ENCODE peak calls at places on chromosomes 7 and 10, in four cellular contexts. Q is bronchial epithelial cell; V is cardiac fibroblast; J is CD8-positive, alpha-beta memory T cell. E is an unnamed sample.

GRCh38 chr10:28991326-28991725 is 297.5 kb upstream of the LYZL1 start:
- DNase-seq in Q (peak), V (peak), J (no peak), E (no peak)

GRCh38 chr10:11147723-11148122 is 130.1 kb downstream of the CELF2 start:
- DNase-seq in Q (no peak), V (no peak), J (no peak), E (no peak)

GRCh38 chr10:91345716-91346115 is 64.4 kb upstream of the HECTD2 start:
- DNase-seq in Q (peak), V (peak), J (no peak), E (no peak)

GRCh38 chr7:94710256-94710655 is 54.3 kb upstream of the SGCE start:
- DNase-seq in Q (no peak), V (peak), J (no peak), E (no peak)

GRCh38 chr10:27482984-27483956 is 20.8 kb upstream of the RAB18 start:
- DNase-seq in Q (peak), V (peak), J (no peak), E (no peak)

GRCh38 chr10:89853796-89854195 is 152.4 kb downstream of the KIF20B start:
- DNase-seq in Q (no peak), V (no peak), J (no peak), E (no peak)

GRCh38 chr10:71832967-71833366 is 18.1 kb downstream of the PSAP start:
- DNase-seq in Q (no peak), V (no peak), J (no peak), E (no peak)

GRCh38 chr7:821688-822087 is 10.6 kb upstream of the SUN1 start:
- DNase-seq in Q (no peak), V (no peak), J (no peak), E (no peak)

GRCh38 chr7:100642534-100642907 is 1.2 kb upstream of the TFR2 start:
- DNase-seq in Q (no peak), V (no peak), J (no peak), E (no peak)

GRCh38 chr10:42632557-42632956 is 5.8 kb downstream of the ZNF33B start:
- DNase-seq in Q (no peak), V (no peak), J (no peak), E (no peak)

GRCh38 chr7:2863461-2864066 is 19.5 kb upstream of the GNA12 start:
- DNase-seq in Q (peak), V (peak), J (peak), E (peak)

GRCh38 chr7:7212612-7213011 is 30.3 kb downstream of the C1GALT1 start:
- DNase-seq in Q (no peak), V (peak), J (no peak), E (no peak)

GRCh38 chr10:45377321-45377720 is 3.3 kb downstream of the ALOX5 start:
- DNase-seq in Q (no peak), V (no peak), J (no peak), E (no peak)
- H3K4me3 ChIP-seq in Q (no peak), V (no peak), J (no peak), E (no peak)

GRCh38 chr7:151426486-151426905 is 13.4 kb downstream of the CRYGN start:
- DNase-seq in Q (no peak), V (peak), J (no peak), E (peak)
- H3K4me3 ChIP-seq in Q (no peak), V (no peak), J (no peak), E (no peak)

GRCh38 chr7:97006951-97007861 is 1.9 kb downstream of the DLX6 start:
- DNase-seq in Q (no peak), V (no peak), J (no peak), E (no peak)

GRCh38 chr7:97005764-97006145 is 402 bp downstream of the DLX6 start:
- DNase-seq in Q (no peak), V (peak), J (no peak), E (no peak)

GRCh38 chr7:97004237-97004930 is 969 bp upstream of the DLX6 start:
- DNase-seq in Q (no peak), V (no peak), J (no peak), E (no peak)

GRCh38 chr7:97004931-97005763 is at the start of gene DLX6:
- DNase-seq in Q (no peak), V (no peak), J (no peak), E (no peak)

GRCh38 chr7:97006146-97006950 is 995 bp downstream of the DLX6 start:
- DNase-seq in Q (no peak), V (no peak), J (no peak), E (no peak)
- H3K4me3 ChIP-seq in Q (no peak), V (peak), J (no peak), E (peak)

GRCh38 chr10:33074443-33074842 is 116.4 kb upstream of the ITGB1 start:
- DNase-seq in Q (no peak), V (no peak), J (no peak), E (no peak)
- H3K4me3 ChIP-seq in Q (no peak), V (no peak), J (no peak), E (no peak)

GRCh38 chr7:44325181-44325671 is at the start of gene CAMK2B:
- DNase-seq in Q (no peak), V (no peak), J (no peak), E (no peak)
- H3K4me3 ChIP-seq in Q (no peak), V (peak), J (no peak), E (no peak)

DNA sequence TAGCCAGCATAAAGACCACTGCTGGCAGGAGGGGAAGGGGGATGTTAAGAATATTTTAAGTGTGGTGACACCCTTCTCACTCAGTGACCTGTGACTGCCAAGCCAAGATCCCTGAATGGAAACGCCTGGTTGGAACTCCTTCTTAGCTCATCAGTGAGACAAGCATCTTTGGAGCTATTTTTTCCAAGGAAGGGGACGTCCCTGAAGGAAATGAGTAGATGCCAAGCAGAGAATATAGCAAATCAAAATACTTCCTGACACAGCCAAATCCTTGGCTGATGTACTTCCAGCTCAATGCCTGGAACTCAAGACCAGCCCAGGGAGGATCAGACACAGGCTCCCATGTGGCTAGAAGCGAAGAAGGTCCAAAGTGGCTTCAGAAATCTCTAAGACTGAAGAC is 82.2 kb downstream of the SORBS1 start:
- DNase-seq in Q (no peak), V (no peak), J (no peak), E (no peak)
- H3K4me3 ChIP-seq in Q (no peak), V (no peak), J (no peak), E (no peak)

GRCh38 chr10:24331457-24331856 is 122.5 kb downstream of the KIAA1217 start:
- DNase-seq in Q (peak), V (peak), J (no peak), E (no peak)
- H3K4me3 ChIP-seq in Q (no peak), V (no peak), J (no peak), E (no peak)

GRCh38 chr10:117300671-117301070 is 59.8 kb downstream of the SLC18A2 start:
- DNase-seq in Q (no peak), V (no peak), J (no peak), E (no peak)
- H3K4me3 ChIP-seq in Q (no peak), V (no peak), J (no peak), E (no peak)

GRCh38 chr10:99913831-99914235 is 95.9 kb downstream of the DNMBP start:
- DNase-seq in Q (no peak), V (no peak), J (no peak), E (no peak)
- H3K4me3 ChIP-seq in Q (no peak), V (peak), J (no peak), E (no peak)

GRCh38 chr10:86376403-86376802 is 9.8 kb upstream of the GRID1 start:
- DNase-seq in Q (no peak), V (no peak), J (no peak), E (no peak)
- H3K4me3 ChIP-seq in Q (no peak), V (no peak), J (no peak), E (no peak)

E was measured in HFF-Myc.